ENCODE peak calls at places on chromosomes 16 and 17, in nine cellular contexts. One of them, this sample, is unnamed. For H3K4me1, the result is how much of the 10 kb centered on the place peaks cover.

GRCh38 chr16:81645303-81645702 is 133.8 kb upstream of the PLCG2 start:
- DNase-seq in cardiac muscle cell: peak
- DNase-seq in sigmoid colon: peak
- DNase-seq in tibial artery: no peak
- DNase-seq in MM.1S: no peak
- DNase-seq in ovary: no peak
- DNase-seq in foreskin keratinocyte: peak
- DNase-seq in psoas muscle: peak
- DNase-seq in A549: no peak
- DNase-seq in this sample: no peak

GRCh38 chr17:35523296-35523695 is 14.2 kb downstream of the SLFN12L start:
- DNase-seq in MM.1S: no peak
- DNase-seq in foreskin keratinocyte: no peak
- DNase-seq in tibial artery: no peak
- DNase-seq in psoas muscle: no peak
- DNase-seq in sigmoid colon: no peak
- DNase-seq in ovary: no peak
- DNase-seq in A549: no peak
- DNase-seq in cardiac muscle cell: no peak
- DNase-seq in this sample: no peak

GRCh38 chr16:48629531-48629930 is 19.6 kb upstream of the N4BP1 start:
- DNase-seq in foreskin keratinocyte: no peak
- DNase-seq in sigmoid colon: peak
- DNase-seq in MM.1S: no peak
- DNase-seq in A549: no peak
- DNase-seq in psoas muscle: no peak
- DNase-seq in ovary: no peak
- DNase-seq in tibial artery: no peak
- DNase-seq in cardiac muscle cell: no peak
- DNase-seq in this sample: no peak

GRCh38 chr16:60811051-60811608 is 1225.1 kb downstream of the CDH8 start:
- DNase-seq in psoas muscle: no peak
- DNase-seq in foreskin keratinocyte: no peak
- DNase-seq in sigmoid colon: no peak
- DNase-seq in tibial artery: no peak
- DNase-seq in cardiac muscle cell: no peak
- DNase-seq in A549: no peak
- DNase-seq in ovary: no peak
- DNase-seq in MM.1S: no peak
- DNase-seq in this sample: no peak

GRCh38 chr17:40552806-40553693 is 12.2 kb downstream of the CCR7 start:
- DNase-seq in A549: no peak
- DNase-seq in psoas muscle: no peak
- DNase-seq in foreskin keratinocyte: no peak
- DNase-seq in cardiac muscle cell: no peak
- DNase-seq in sigmoid colon: peak
- DNase-seq in tibial artery: peak
- DNase-seq in MM.1S: no peak
- DNase-seq in ovary: peak
- DNase-seq in this sample: no peak

GRCh38 chr16:26111900-26112299 is 420.1 kb downstream of the HS3ST4 start:
- DNase-seq in psoas muscle: no peak
- DNase-seq in tibial artery: no peak
- DNase-seq in foreskin keratinocyte: no peak
- DNase-seq in MM.1S: no peak
- DNase-seq in sigmoid colon: no peak
- DNase-seq in A549: no peak
- DNase-seq in ovary: no peak
- DNase-seq in cardiac muscle cell: peak
- DNase-seq in this sample: no peak

GRCh38 chr17:71521724-71522123 is 599.1 kb upstream of the SOX9 start:
- DNase-seq in tibial artery: no peak
- DNase-seq in A549: no peak
- DNase-seq in MM.1S: no peak
- DNase-seq in psoas muscle: no peak
- DNase-seq in cardiac muscle cell: no peak
- DNase-seq in foreskin keratinocyte: no peak
- DNase-seq in ovary: no peak
- DNase-seq in sigmoid colon: no peak
- DNase-seq in this sample: no peak

GRCh38 chr16:84785843-84786538 is 33.8 kb upstream of the CRISPLD2 start:
- DNase-seq in tibial artery: no peak
- DNase-seq in sigmoid colon: peak
- DNase-seq in ovary: peak
- DNase-seq in A549: no peak
- DNase-seq in psoas muscle: no peak
- DNase-seq in cardiac muscle cell: peak
- DNase-seq in MM.1S: no peak
- DNase-seq in foreskin keratinocyte: no peak
- DNase-seq in this sample: no peak

GRCh38 chr17:78241277-78242023 is 10.0 kb downstream of the TMEM235 start:
- DNase-seq in ovary: no peak
- DNase-seq in cardiac muscle cell: peak
- DNase-seq in MM.1S: peak
- DNase-seq in tibial artery: no peak
- DNase-seq in A549: peak
- DNase-seq in psoas muscle: no peak
- DNase-seq in sigmoid colon: no peak
- DNase-seq in foreskin keratinocyte: no peak
- DNase-seq in this sample: no peak

GRCh38 chr16:56969769-56970168 is 8.0 kb downstream of the CETP start:
- DNase-seq in psoas muscle: no peak
- DNase-seq in MM.1S: no peak
- DNase-seq in foreskin keratinocyte: no peak
- DNase-seq in ovary: no peak
- DNase-seq in cardiac muscle cell: no peak
- DNase-seq in tibial artery: no peak
- DNase-seq in A549: no peak
- DNase-seq in sigmoid colon: no peak
- DNase-seq in this sample: no peak

GRCh38 chr16:2151188-2152091 is 3.0 kb downstream of the RAB26 start:
- DNase-seq in cardiac muscle cell: no peak
- DNase-seq in ovary: no peak
- DNase-seq in MM.1S: no peak
- DNase-seq in A549: no peak
- DNase-seq in foreskin keratinocyte: no peak
- DNase-seq in psoas muscle: no peak
- DNase-seq in tibial artery: no peak
- DNase-seq in sigmoid colon: no peak
- DNase-seq in this sample: no peak

GRCh38 chr16:62135903-62136302 is 99.7 kb upstream of the CDH8 start:
- DNase-seq in MM.1S: no peak
- DNase-seq in cardiac muscle cell: no peak
- DNase-seq in A549: no peak
- DNase-seq in foreskin keratinocyte: no peak
- DNase-seq in sigmoid colon: no peak
- DNase-seq in psoas muscle: no peak
- DNase-seq in tibial artery: no peak
- DNase-seq in ovary: no peak
- DNase-seq in this sample: no peak

GRCh38 chr17:49382556-49382955 is 20.5 kb upstream of the ZNF652 start:
- DNase-seq in A549: no peak
- DNase-seq in cardiac muscle cell: no peak
- DNase-seq in sigmoid colon: peak
- DNase-seq in MM.1S: no peak
- DNase-seq in ovary: no peak
- DNase-seq in tibial artery: no peak
- DNase-seq in psoas muscle: no peak
- DNase-seq in foreskin keratinocyte: no peak
- DNase-seq in this sample: no peak

GRCh38 chr17:1574697-1575471 is 12.3 kb upstream of the PITPNA start:
- DNase-seq in psoas muscle: no peak
- DNase-seq in MM.1S: no peak
- DNase-seq in cardiac muscle cell: no peak
- DNase-seq in tibial artery: no peak
- DNase-seq in sigmoid colon: no peak
- DNase-seq in ovary: no peak
- DNase-seq in foreskin keratinocyte: no peak
- DNase-seq in A549: no peak
- DNase-seq in this sample: no peak

GRCh38 chr16:17277981-17278381 is 192.8 kb downstream of the XYLT1 start:
- DNase-seq in A549: peak
- DNase-seq in sigmoid colon: no peak
- DNase-seq in ovary: peak
- DNase-seq in foreskin keratinocyte: no peak
- DNase-seq in psoas muscle: no peak
- DNase-seq in cardiac muscle cell: peak
- DNase-seq in MM.1S: no peak
- DNase-seq in tibial artery: no peak
- DNase-seq in this sample: no peak

GRCh38 chr16:66304151-66304550 is 62.3 kb upstream of the CDH5 start:
- DNase-seq in tibial artery: no peak
- DNase-seq in psoas muscle: no peak
- DNase-seq in sigmoid colon: no peak
- DNase-seq in foreskin keratinocyte: no peak
- DNase-seq in ovary: no peak
- DNase-seq in cardiac muscle cell: no peak
- DNase-seq in MM.1S: peak
- DNase-seq in A549: no peak
- DNase-seq in this sample: no peak

GRCh38 chr17:45333702-45334092 is 16.9 kb upstream of the MAP3K14 start:
- DNase-seq in sigmoid colon: peak
- DNase-seq in MM.1S: no peak
- DNase-seq in foreskin keratinocyte: no peak
- DNase-seq in tibial artery: no peak
- DNase-seq in A549: no peak
- DNase-seq in psoas muscle: no peak
- DNase-seq in cardiac muscle cell: no peak
- DNase-seq in ovary: peak
- DNase-seq in this sample: no peak

GRCh38 chr16:48542020-48542473 is 67.9 kb downstream of the N4BP1 start:
- DNase-seq in ovary: peak
- DNase-seq in cardiac muscle cell: peak
- DNase-seq in psoas muscle: peak
- DNase-seq in A549: peak
- DNase-seq in MM.1S: no peak
- DNase-seq in tibial artery: peak
- DNase-seq in sigmoid colon: peak
- DNase-seq in foreskin keratinocyte: no peak
- DNase-seq in this sample: no peak

GRCh38 chr16:75059411-75059810 is 57.2 kb downstream of the LDHD start:
- DNase-seq in cardiac muscle cell: no peak
- DNase-seq in ovary: no peak
- DNase-seq in foreskin keratinocyte: no peak
- DNase-seq in MM.1S: no peak
- DNase-seq in A549: no peak
- DNase-seq in tibial artery: no peak
- DNase-seq in psoas muscle: no peak
- DNase-seq in sigmoid colon: no peak
- DNase-seq in this sample: no peak
- H3K4me1 ChIP-seq in cardiac muscle cell: under half
- H3K4me1 ChIP-seq in ovary: under half
- H3K4me1 ChIP-seq in foreskin keratinocyte: under half
- H3K4me1 ChIP-seq in MM.1S: under half
- H3K4me1 ChIP-seq in A549: under half
- H3K4me1 ChIP-seq in tibial artery: under half
- H3K4me1 ChIP-seq in psoas muscle: half or more
- H3K4me1 ChIP-seq in sigmoid colon: half or more
- H3K4me1 ChIP-seq in this sample: under half

GRCh38 chr16:8682551-8683259 is 8.3 kb downstream of the ABAT start:
- DNase-seq in ovary: no peak
- DNase-seq in A549: no peak
- DNase-seq in cardiac muscle cell: no peak
- DNase-seq in psoas muscle: no peak
- DNase-seq in tibial artery: no peak
- DNase-seq in MM.1S: no peak
- DNase-seq in foreskin keratinocyte: no peak
- DNase-seq in sigmoid colon: no peak
- DNase-seq in this sample: no peak

GRCh38 chr16:8685617-8686016 is 11.2 kb downstream of the ABAT start:
- DNase-seq in psoas muscle: no peak
- DNase-seq in A549: no peak
- DNase-seq in cardiac muscle cell: no peak
- DNase-seq in ovary: no peak
- DNase-seq in sigmoid colon: no peak
- DNase-seq in MM.1S: no peak
- DNase-seq in tibial artery: no peak
- DNase-seq in foreskin keratinocyte: no peak
- DNase-seq in this sample: no peak

GRCh38 chr16:8686031-8686621 is 11.7 kb downstream of the ABAT start:
- DNase-seq in A549: no peak
- DNase-seq in psoas muscle: no peak
- DNase-seq in MM.1S: no peak
- DNase-seq in cardiac muscle cell: peak
- DNase-seq in sigmoid colon: no peak
- DNase-seq in ovary: no peak
- DNase-seq in foreskin keratinocyte: no peak
- DNase-seq in tibial artery: no peak
- DNase-seq in this sample: no peak

GRCh38 chr16:8686879-8687278 is 12.5 kb downstream of the ABAT start:
- DNase-seq in sigmoid colon: no peak
- DNase-seq in ovary: no peak
- DNase-seq in foreskin keratinocyte: no peak
- DNase-seq in cardiac muscle cell: no peak
- DNase-seq in A549: no peak
- DNase-seq in psoas muscle: no peak
- DNase-seq in tibial artery: no peak
- DNase-seq in MM.1S: no peak
- DNase-seq in this sample: no peak

GRCh38 chr16:8683640-8684039 is 9.2 kb downstream of the ABAT start:
- DNase-seq in MM.1S: no peak
- DNase-seq in cardiac muscle cell: no peak
- DNase-seq in ovary: no peak
- DNase-seq in psoas muscle: no peak
- DNase-seq in tibial artery: no peak
- DNase-seq in sigmoid colon: no peak
- DNase-seq in foreskin keratinocyte: no peak
- DNase-seq in A549: no peak
- DNase-seq in this sample: no peak
- H3K27ac ChIP-seq in MM.1S: no peak
- H3K27ac ChIP-seq in cardiac muscle cell: no peak
- H3K27ac ChIP-seq in ovary: no peak
- H3K27ac ChIP-seq in psoas muscle: no peak
- H3K27ac ChIP-seq in tibial artery: no peak
- H3K27ac ChIP-seq in sigmoid colon: no peak
- H3K27ac ChIP-seq in foreskin keratinocyte: no peak
- H3K27ac ChIP-seq in A549: no peak
- H3K27ac ChIP-seq in this sample: no peak

GRCh38 chr17:81865358-81865732 is 5.0 kb upstream of the P4HB start:
- DNase-seq in tibial artery: no peak
- DNase-seq in A549: no peak
- DNase-seq in ovary: no peak
- DNase-seq in sigmoid colon: no peak
- DNase-seq in foreskin keratinocyte: no peak
- DNase-seq in cardiac muscle cell: no peak
- DNase-seq in psoas muscle: no peak
- DNase-seq in MM.1S: no peak
- DNase-seq in this sample: no peak
- H3K4me1 ChIP-seq in tibial artery: under half
- H3K4me1 ChIP-seq in A549: half or more
- H3K4me1 ChIP-seq in ovary: under half
- H3K4me1 ChIP-seq in sigmoid colon: half or more
- H3K4me1 ChIP-seq in foreskin keratinocyte: under half
- H3K4me1 ChIP-seq in cardiac muscle cell: under half
- H3K4me1 ChIP-seq in psoas muscle: under half
- H3K4me1 ChIP-seq in MM.1S: under half
- H3K4me1 ChIP-seq in this sample: under half

DNA sequence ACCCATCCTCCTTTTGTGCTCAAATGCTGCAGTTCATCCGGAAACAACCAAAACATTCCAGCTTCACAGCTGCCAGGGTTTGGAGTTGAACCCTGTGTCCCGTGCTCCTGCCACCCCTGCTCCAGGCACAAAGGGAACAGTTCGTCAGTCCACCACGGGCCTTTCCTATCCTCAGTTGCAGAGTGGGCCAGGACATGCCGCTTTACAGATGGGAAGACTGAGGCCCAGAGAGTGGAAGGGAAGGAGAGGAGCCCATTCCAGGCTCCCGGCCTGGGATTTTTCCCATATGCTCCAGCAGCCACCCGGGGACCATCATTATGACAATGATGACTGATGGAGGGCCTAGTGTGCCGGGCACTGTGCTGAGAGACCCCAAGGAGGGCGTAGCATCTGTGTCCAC is 27.6 kb downstream of the RAI1 start:
- DNase-seq in cardiac muscle cell: no peak
- DNase-seq in A549: no peak
- DNase-seq in ovary: no peak
- DNase-seq in psoas muscle: no peak
- DNase-seq in foreskin keratinocyte: no peak
- DNase-seq in tibial artery: no peak
- DNase-seq in MM.1S: no peak
- DNase-seq in sigmoid colon: no peak
- DNase-seq in this sample: no peak
- H3K27ac ChIP-seq in cardiac muscle cell: no peak
- H3K27ac ChIP-seq in A549: peak
- H3K27ac ChIP-seq in ovary: no peak
- H3K27ac ChIP-seq in psoas muscle: no peak
- H3K27ac ChIP-seq in foreskin keratinocyte: no peak
- H3K27ac ChIP-seq in tibial artery: no peak
- H3K27ac ChIP-seq in MM.1S: no peak
- H3K27ac ChIP-seq in sigmoid colon: peak
- H3K27ac ChIP-seq in this sample: no peak

This sample was measured in effector memory CD4-positive, alpha-beta T cell.